ENCODE peak calls at places on chromosomes 6 and 20, in ten cellular contexts. One of them, this sample, is unnamed.

GRCh38 chr6:25193147-25193864 is 85.9 kb upstream of the CARMIL1 start:
- DNase-seq in fibroblast of lung: peak; percentile 94
- DNase-seq in adipocyte: peak; percentile 97
- DNase-seq in NT2/D1: no peak
- DNase-seq in PC-3: peak; percentile 95
- DNase-seq in neuronal stem cell: no peak
- DNase-seq in HCT116: peak; percentile 58
- DNase-seq in keratinocyte: peak; percentile 65
- DNase-seq in mesendoderm: no peak
- DNase-seq in mesenchymal stem cell: peak; percentile 93
- DNase-seq in this sample: peak; percentile 93

GRCh38 chr6:57173886-57174510 is 1.9 kb downstream of the BAG2 start:
- DNase-seq in fibroblast of lung: peak; percentile 86
- DNase-seq in NT2/D1: no peak
- DNase-seq in adipocyte: peak; percentile 84
- DNase-seq in PC-3: peak; percentile 77
- DNase-seq in keratinocyte: no peak
- DNase-seq in HCT116: peak; percentile 36
- DNase-seq in neuronal stem cell: no peak
- DNase-seq in mesendoderm: peak; percentile 82
- DNase-seq in mesenchymal stem cell: peak; percentile 84
- DNase-seq in this sample: peak; percentile 82

GRCh38 chr6:33914519-33915120 is 110.8 kb upstream of the MLN start:
- DNase-seq in keratinocyte: no peak
- DNase-seq in mesendoderm: no peak
- DNase-seq in PC-3: no peak
- DNase-seq in HCT116: no peak
- DNase-seq in neuronal stem cell: no peak
- DNase-seq in mesenchymal stem cell: no peak
- DNase-seq in fibroblast of lung: no peak
- DNase-seq in adipocyte: no peak
- DNase-seq in NT2/D1: no peak
- DNase-seq in this sample: no peak

GRCh38 chr6:157585274-157586087 is 204.5 kb downstream of the ZDHHC14 start:
- DNase-seq in mesenchymal stem cell: no peak
- DNase-seq in keratinocyte: no peak
- DNase-seq in neuronal stem cell: no peak
- DNase-seq in NT2/D1: no peak
- DNase-seq in adipocyte: no peak
- DNase-seq in HCT116: no peak
- DNase-seq in PC-3: no peak
- DNase-seq in mesendoderm: no peak
- DNase-seq in fibroblast of lung: no peak
- DNase-seq in this sample: no peak

GRCh38 chr6:78511019-78511418 is 356.3 kb upstream of the IRAK1BP1 start:
- DNase-seq in NT2/D1: no peak
- DNase-seq in PC-3: no peak
- DNase-seq in mesenchymal stem cell: no peak
- DNase-seq in HCT116: no peak
- DNase-seq in keratinocyte: no peak
- DNase-seq in neuronal stem cell: no peak
- DNase-seq in mesendoderm: no peak
- DNase-seq in adipocyte: no peak
- DNase-seq in fibroblast of lung: no peak
- DNase-seq in this sample: no peak

GRCh38 chr6:166688286-166688685 is 61.2 kb upstream of the RPS6KA2 start:
- DNase-seq in PC-3: no peak
- DNase-seq in mesendoderm: no peak
- DNase-seq in mesenchymal stem cell: no peak
- DNase-seq in adipocyte: no peak
- DNase-seq in fibroblast of lung: no peak
- DNase-seq in HCT116: no peak
- DNase-seq in neuronal stem cell: no peak
- DNase-seq in NT2/D1: no peak
- DNase-seq in keratinocyte: no peak
- DNase-seq in this sample: no peak

GRCh38 chr6:10417681-10418104 is 2.8 kb upstream of the TFAP2A start:
- DNase-seq in PC-3: no peak
- DNase-seq in mesenchymal stem cell: no peak
- DNase-seq in NT2/D1: no peak
- DNase-seq in adipocyte: no peak
- DNase-seq in neuronal stem cell: no peak
- DNase-seq in HCT116: no peak
- DNase-seq in fibroblast of lung: no peak
- DNase-seq in keratinocyte: no peak
- DNase-seq in mesendoderm: peak; percentile 90
- DNase-seq in this sample: no peak

GRCh38 chr20:62662422-62662821 is 20.1 kb downstream of the SLCO4A1 start:
- DNase-seq in PC-3: peak; percentile 38
- DNase-seq in NT2/D1: no peak
- DNase-seq in keratinocyte: no peak
- DNase-seq in mesenchymal stem cell: peak; percentile 40
- DNase-seq in fibroblast of lung: peak; percentile 75
- DNase-seq in HCT116: no peak
- DNase-seq in mesendoderm: no peak
- DNase-seq in adipocyte: peak; percentile 81
- DNase-seq in neuronal stem cell: no peak
- DNase-seq in this sample: peak; percentile 69

GRCh38 chr6:51844391-51844735 is 243.1 kb downstream of the PKHD1 start:
- DNase-seq in mesendoderm: peak; percentile 27
- DNase-seq in mesenchymal stem cell: no peak
- DNase-seq in keratinocyte: no peak
- DNase-seq in NT2/D1: no peak
- DNase-seq in neuronal stem cell: no peak
- DNase-seq in fibroblast of lung: no peak
- DNase-seq in PC-3: peak; percentile 61
- DNase-seq in HCT116: no peak
- DNase-seq in adipocyte: no peak
- DNase-seq in this sample: no peak

GRCh38 chr20:3161316-3162079 is 1.8 kb upstream of the FASTKD5 start:
- DNase-seq in PC-3: no peak
- DNase-seq in fibroblast of lung: no peak
- DNase-seq in mesenchymal stem cell: no peak
- DNase-seq in adipocyte: no peak
- DNase-seq in mesendoderm: peak; percentile 37
- DNase-seq in keratinocyte: no peak
- DNase-seq in neuronal stem cell: no peak
- DNase-seq in NT2/D1: no peak
- DNase-seq in HCT116: no peak
- DNase-seq in this sample: no peak
- H3K9ac ChIP-seq in PC-3: no peak overlapping the region
- H3K9ac ChIP-seq in fibroblast of lung: no peak overlapping the region
- H3K9ac ChIP-seq in mesenchymal stem cell: no peak overlapping the region
- H3K9ac ChIP-seq in adipocyte: no peak overlapping the region
- H3K9ac ChIP-seq in mesendoderm: no peak overlapping the region
- H3K9ac ChIP-seq in keratinocyte: no peak overlapping the region
- H3K9ac ChIP-seq in neuronal stem cell: no peak overlapping the region
- H3K9ac ChIP-seq in NT2/D1: no peak overlapping the region
- H3K9ac ChIP-seq in HCT116: no peak overlapping the region
- H3K9ac ChIP-seq in this sample: no peak overlapping the region

GRCh38 chr6:13412211-13412610 is 75.2 kb downstream of the GFOD1 start:
- DNase-seq in HCT116: no peak
- DNase-seq in neuronal stem cell: no peak
- DNase-seq in fibroblast of lung: no peak
- DNase-seq in NT2/D1: no peak
- DNase-seq in adipocyte: no peak
- DNase-seq in mesenchymal stem cell: no peak
- DNase-seq in PC-3: no peak
- DNase-seq in keratinocyte: no peak
- DNase-seq in mesendoderm: no peak
- DNase-seq in this sample: no peak
- H3K9ac ChIP-seq in HCT116: no peak overlapping the region
- H3K9ac ChIP-seq in neuronal stem cell: no peak overlapping the region
- H3K9ac ChIP-seq in fibroblast of lung: no peak overlapping the region
- H3K9ac ChIP-seq in NT2/D1: no peak overlapping the region
- H3K9ac ChIP-seq in adipocyte: no peak overlapping the region
- H3K9ac ChIP-seq in mesenchymal stem cell: no peak overlapping the region
- H3K9ac ChIP-seq in PC-3: no peak overlapping the region
- H3K9ac ChIP-seq in keratinocyte: no peak overlapping the region
- H3K9ac ChIP-seq in mesendoderm: no peak overlapping the region
- H3K9ac ChIP-seq in this sample: no peak overlapping the region

DNA sequence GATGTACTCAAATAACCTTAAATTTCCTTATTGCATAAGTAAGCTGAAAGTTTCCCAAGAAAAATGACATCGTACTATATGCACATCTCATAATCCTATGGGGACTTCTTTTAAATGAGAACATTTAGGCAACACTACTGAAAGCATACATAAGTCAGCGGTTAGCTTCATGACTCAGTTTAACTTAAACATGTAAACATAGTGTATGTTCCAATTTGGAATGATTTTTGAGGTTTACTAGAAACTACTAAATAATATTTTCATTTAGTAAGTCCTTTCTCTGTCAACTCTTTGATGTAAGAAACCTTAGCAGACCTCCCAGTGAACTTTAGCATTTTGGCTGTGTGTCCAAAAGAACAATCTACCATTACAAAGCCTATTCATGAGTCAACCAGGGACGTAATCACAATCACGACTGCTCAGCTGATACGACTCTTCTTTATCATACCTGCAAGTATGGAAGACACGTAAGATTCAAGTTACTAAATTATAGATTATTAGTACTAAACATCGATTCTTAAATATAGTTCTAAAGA is 19.3 kb downstream of the HIVEP2 start:
- DNase-seq in adipocyte: peak; percentile 74
- DNase-seq in keratinocyte: no peak
- DNase-seq in fibroblast of lung: peak; percentile 83
- DNase-seq in HCT116: no peak
- DNase-seq in neuronal stem cell: no peak
- DNase-seq in NT2/D1: no peak
- DNase-seq in mesenchymal stem cell: peak; percentile 66
- DNase-seq in mesendoderm: no peak
- DNase-seq in PC-3: no peak
- DNase-seq in this sample: peak; percentile 86
- H3K9ac ChIP-seq in adipocyte: peak overlapping the region; percentile 88
- H3K9ac ChIP-seq in keratinocyte: no peak overlapping the region
- H3K9ac ChIP-seq in fibroblast of lung: no peak overlapping the region
- H3K9ac ChIP-seq in HCT116: no peak overlapping the region
- H3K9ac ChIP-seq in neuronal stem cell: no peak overlapping the region
- H3K9ac ChIP-seq in NT2/D1: no peak overlapping the region
- H3K9ac ChIP-seq in mesenchymal stem cell: peak overlapping the region; percentile 95
- H3K9ac ChIP-seq in mesendoderm: no peak overlapping the region
- H3K9ac ChIP-seq in PC-3: no peak overlapping the region
- H3K9ac ChIP-seq in this sample: no peak overlapping the region

GRCh38 chr6:3282461-3283236 is 23.9 kb downstream of the PSMG4 start:
- DNase-seq in fibroblast of lung: peak; percentile 35
- DNase-seq in adipocyte: no peak
- DNase-seq in HCT116: no peak
- DNase-seq in mesenchymal stem cell: no peak
- DNase-seq in PC-3: no peak
- DNase-seq in keratinocyte: no peak
- DNase-seq in mesendoderm: no peak
- DNase-seq in neuronal stem cell: no peak
- DNase-seq in NT2/D1: no peak
- DNase-seq in this sample: peak; percentile 15

GRCh38 chr6:3281669-3282460 is 23.1 kb downstream of the PSMG4 start:
- DNase-seq in fibroblast of lung: peak; percentile 99
- DNase-seq in keratinocyte: peak; percentile 57
- DNase-seq in PC-3: peak; percentile 97
- DNase-seq in HCT116: no peak
- DNase-seq in mesendoderm: peak; percentile 53
- DNase-seq in adipocyte: peak; percentile 78
- DNase-seq in neuronal stem cell: no peak
- DNase-seq in NT2/D1: peak; percentile 43
- DNase-seq in mesenchymal stem cell: peak; percentile 42
- DNase-seq in this sample: peak; percentile 99

GRCh38 chr6:3278691-3279090 is 19.9 kb downstream of the PSMG4 start:
- DNase-seq in neuronal stem cell: no peak
- DNase-seq in keratinocyte: no peak
- DNase-seq in NT2/D1: no peak
- DNase-seq in HCT116: no peak
- DNase-seq in adipocyte: no peak
- DNase-seq in PC-3: no peak
- DNase-seq in mesenchymal stem cell: no peak
- DNase-seq in fibroblast of lung: no peak
- DNase-seq in mesendoderm: no peak
- DNase-seq in this sample: no peak

GRCh38 chr6:3280091-3280490 is 21.3 kb downstream of the PSMG4 start:
- DNase-seq in fibroblast of lung: no peak
- DNase-seq in PC-3: no peak
- DNase-seq in mesendoderm: no peak
- DNase-seq in NT2/D1: no peak
- DNase-seq in mesenchymal stem cell: no peak
- DNase-seq in keratinocyte: no peak
- DNase-seq in HCT116: no peak
- DNase-seq in adipocyte: no peak
- DNase-seq in neuronal stem cell: no peak
- DNase-seq in this sample: no peak

DNA sequence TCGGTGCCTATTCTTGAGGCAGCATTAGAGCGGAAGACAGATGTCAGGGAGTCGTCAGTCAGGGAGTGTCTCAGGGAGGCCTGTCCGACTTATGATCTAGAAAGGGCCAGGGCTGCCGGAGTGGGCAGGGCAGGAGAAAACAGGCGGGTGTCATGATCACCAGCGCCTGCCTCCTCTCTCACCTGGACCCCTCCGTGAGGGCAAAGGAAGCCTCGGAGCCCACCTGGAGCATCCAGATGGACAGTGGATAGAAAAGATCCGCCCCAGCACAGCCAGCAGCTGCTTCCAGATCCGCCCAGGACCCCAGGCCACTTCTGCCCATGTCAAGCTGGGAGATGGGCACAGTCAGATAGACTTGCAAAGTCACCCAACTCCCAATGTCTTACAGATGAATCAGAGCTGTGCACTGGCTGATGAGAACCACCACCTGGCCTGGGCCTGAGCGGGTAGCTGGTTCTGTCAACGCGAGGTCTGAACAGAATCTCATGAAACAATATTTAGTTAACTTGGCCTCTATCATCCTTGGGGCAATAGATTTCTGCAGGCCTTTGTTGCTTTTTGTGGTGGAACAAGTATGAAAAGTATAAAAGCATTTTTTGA is 22.2 kb downstream of the PSMG4 start:
- DNase-seq in mesenchymal stem cell: no peak
- DNase-seq in keratinocyte: no peak
- DNase-seq in fibroblast of lung: peak; percentile 51
- DNase-seq in mesendoderm: no peak
- DNase-seq in NT2/D1: no peak
- DNase-seq in PC-3: peak; percentile 11
- DNase-seq in HCT116: no peak
- DNase-seq in neuronal stem cell: no peak
- DNase-seq in adipocyte: peak; percentile 35
- DNase-seq in this sample: peak; percentile 40
- H3K9ac ChIP-seq in mesenchymal stem cell: peak overlapping the region; percentile 57
- H3K9ac ChIP-seq in keratinocyte: no peak overlapping the region
- H3K9ac ChIP-seq in fibroblast of lung: no peak overlapping the region
- H3K9ac ChIP-seq in mesendoderm: no peak overlapping the region
- H3K9ac ChIP-seq in NT2/D1: no peak overlapping the region
- H3K9ac ChIP-seq in PC-3: peak overlapping the region; percentile 70
- H3K9ac ChIP-seq in HCT116: no peak overlapping the region
- H3K9ac ChIP-seq in neuronal stem cell: no peak overlapping the region
- H3K9ac ChIP-seq in adipocyte: peak overlapping the region; percentile 64
- H3K9ac ChIP-seq in this sample: peak overlapping the region; percentile 64

This sample was measured in astrocyte.